ENCODE peak calls at places on chromosomes 1 and 21, in four cellular contexts. One of them, this sample, is unnamed.

GRCh38 chr1:216456682-216457081 is 33.4 kb upstream of the USH2A start:
- DNase-seq in heart right ventricle: no peak
- DNase-seq in GM10248: no peak
- DNase-seq in WTC11: peak; percentile 14
- DNase-seq in this sample: no peak

GRCh38 chr21:34857122-34857713 is 188.4 kb downstream of the CLIC6 start:
- DNase-seq in heart right ventricle: no peak
- DNase-seq in GM10248: no peak
- DNase-seq in WTC11: no peak
- DNase-seq in this sample: no peak

GRCh38 chr1:6157132-6157527 is 23.0 kb downstream of the CHD5 start:
- DNase-seq in heart right ventricle: no peak
- DNase-seq in GM10248: no peak
- DNase-seq in WTC11: no peak
- DNase-seq in this sample: no peak

GRCh38 chr1:221878134-221878533 is 136.2 kb upstream of the DUSP10 start:
- DNase-seq in heart right ventricle: no peak
- DNase-seq in GM10248: peak; percentile 34
- DNase-seq in WTC11: no peak
- DNase-seq in this sample: no peak

GRCh38 chr21:44810829-44811228 is 7.0 kb downstream of the SUMO3 start:
- DNase-seq in heart right ventricle: no peak
- DNase-seq in GM10248: no peak
- DNase-seq in WTC11: no peak
- DNase-seq in this sample: no peak

GRCh38 chr1:72366473-72366872 is 84.1 kb upstream of the NEGR1 start:
- DNase-seq in heart right ventricle: no peak
- DNase-seq in GM10248: no peak
- DNase-seq in WTC11: no peak
- DNase-seq in this sample: no peak

GRCh38 chr1:52210044-52210443 is 68.2 kb downstream of the ZFYVE9 start:
- DNase-seq in heart right ventricle: no peak
- DNase-seq in GM10248: no peak
- DNase-seq in WTC11: no peak
- DNase-seq in this sample: no peak

GRCh38 chr1:164932580-164932979 is 373.6 kb downstream of the PBX1 start:
- DNase-seq in heart right ventricle: no peak
- DNase-seq in GM10248: no peak
- DNase-seq in WTC11: no peak
- DNase-seq in this sample: no peak

GRCh38 chr1:184002071-184002470 is 35.5 kb downstream of the COLGALT2 start:
- DNase-seq in heart right ventricle: peak; percentile 42
- DNase-seq in GM10248: no peak
- DNase-seq in WTC11: no peak
- DNase-seq in this sample: no peak

GRCh38 chr21:26138615-26139257 is 31.8 kb downstream of the APP start:
- DNase-seq in heart right ventricle: no peak
- DNase-seq in GM10248: no peak
- DNase-seq in WTC11: no peak
- DNase-seq in this sample: no peak

GRCh38 chr1:76083189-76083588 is 8.6 kb downstream of the ST6GALNAC3 start:
- DNase-seq in heart right ventricle: no peak
- DNase-seq in GM10248: no peak
- DNase-seq in WTC11: no peak
- DNase-seq in this sample: no peak

GRCh38 chr1:21318714-21319159 is 28.5 kb upstream of the ECE1 start:
- DNase-seq in heart right ventricle: peak; percentile 96
- DNase-seq in GM10248: no peak
- DNase-seq in WTC11: no peak
- DNase-seq in this sample: peak; percentile 73

GRCh38 chr1:247402099-247402706 is 13.8 kb upstream of the NLRP3 start:
- DNase-seq in heart right ventricle: no peak
- DNase-seq in GM10248: no peak
- DNase-seq in WTC11: no peak
- DNase-seq in this sample: no peak

GRCh38 chr1:247401310-247402098 is 14.5 kb upstream of the NLRP3 start:
- DNase-seq in heart right ventricle: no peak
- DNase-seq in GM10248: no peak
- DNase-seq in WTC11: no peak
- DNase-seq in this sample: no peak

GRCh38 chr1:247406014-247406656 is 9.8 kb upstream of the NLRP3 start:
- DNase-seq in heart right ventricle: no peak
- DNase-seq in GM10248: no peak
- DNase-seq in WTC11: no peak
- DNase-seq in this sample: no peak

GRCh38 chr1:247400685-247401084 is 15.3 kb upstream of the NLRP3 start:
- DNase-seq in heart right ventricle: no peak
- DNase-seq in GM10248: no peak
- DNase-seq in WTC11: no peak
- DNase-seq in this sample: no peak
- TF ChIP-seq CTCF in heart right ventricle: no peak
- TF ChIP-seq CTCF in GM10248: no peak
- TF ChIP-seq CTCF in WTC11: no peak
- TF ChIP-seq CTCF in this sample: no peak

GRCh38 chr1:25904942-25905679 is 1.1 kb downstream of the STMN1 start:
- DNase-seq in heart right ventricle: peak; percentile 95
- DNase-seq in GM10248: peak; percentile 97
- DNase-seq in WTC11: peak; percentile 96
- DNase-seq in this sample: peak; percentile 99
- TF ChIP-seq CTCF in heart right ventricle: no peak
- TF ChIP-seq CTCF in GM10248: no peak
- TF ChIP-seq CTCF in WTC11: no peak
- TF ChIP-seq CTCF in this sample: no peak

DNA sequence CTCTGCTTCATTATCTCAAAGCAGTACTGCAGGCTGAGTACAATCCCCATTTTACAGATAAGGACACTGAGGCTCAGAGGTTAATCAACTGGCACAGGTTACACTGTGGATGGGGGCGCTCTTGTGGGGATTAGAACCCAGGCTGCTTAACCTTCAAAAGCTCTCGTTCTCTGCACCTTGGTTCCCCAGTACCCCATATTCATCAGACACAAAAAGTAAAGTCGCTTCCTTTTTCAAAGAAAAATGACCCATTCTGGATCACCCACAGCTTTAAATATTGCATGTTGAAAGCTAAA is 20.5 kb downstream of the SSBP3 start:
- DNase-seq in heart right ventricle: no peak
- DNase-seq in GM10248: no peak
- DNase-seq in WTC11: no peak
- DNase-seq in this sample: no peak
- TF ChIP-seq CTCF in heart right ventricle: no peak
- TF ChIP-seq CTCF in GM10248: no peak
- TF ChIP-seq CTCF in WTC11: no peak
- TF ChIP-seq CTCF in this sample: no peak

GRCh38 chr1:10692401-10693021 is 103.9 kb downstream of the CASZ1 start:
- DNase-seq in heart right ventricle: peak; percentile 40
- DNase-seq in GM10248: peak; percentile 81
- DNase-seq in WTC11: no peak
- DNase-seq in this sample: no peak
- TF ChIP-seq CTCF in heart right ventricle: peak; percentile 56
- TF ChIP-seq CTCF in GM10248: peak; percentile 38
- TF ChIP-seq CTCF in WTC11: no peak
- TF ChIP-seq CTCF in this sample: peak; percentile 35

GRCh38 chr1:234336359-234336758 is 36.9 kb upstream of the COA6 start:
- DNase-seq in heart right ventricle: no peak
- DNase-seq in GM10248: no peak
- DNase-seq in WTC11: no peak
- DNase-seq in this sample: no peak
- TF ChIP-seq CTCF in heart right ventricle: no peak
- TF ChIP-seq CTCF in GM10248: no peak
- TF ChIP-seq CTCF in WTC11: no peak
- TF ChIP-seq CTCF in this sample: no peak

GRCh38 chr1:63004868-63005267 is 220.9 kb downstream of the ATG4C start:
- DNase-seq in heart right ventricle: no peak
- DNase-seq in GM10248: peak; percentile 24
- DNase-seq in WTC11: peak; percentile 37
- DNase-seq in this sample: no peak
- TF ChIP-seq CTCF in heart right ventricle: peak; percentile 13
- TF ChIP-seq CTCF in GM10248: no peak
- TF ChIP-seq CTCF in WTC11: no peak
- TF ChIP-seq CTCF in this sample: no peak